ENCODE peak calls at places on chromosomes 2 and 18, in seven cellular contexts. One of them, this sample, is unnamed.
A peak's percentile ranks its signal among the peaks of the same experiment; 100 is the strongest.

GRCh38 chr2:140023291-140023690 is 1243.1 kb upstream of the NXPH2 start:
- DNase-seq in SJSA1: no peak
- DNase-seq in PC-3: no peak
- DNase-seq in A549: no peak
- DNase-seq in RWPE2: no peak
- DNase-seq in CD8-positive, alpha-beta T cell: no peak
- DNase-seq in H9: no peak
- DNase-seq in this sample: no peak

GRCh38 chr2:72211777-72212515 is 64.3 kb upstream of the CYP26B1 start:
- DNase-seq in SJSA1: no peak
- DNase-seq in PC-3: no peak
- DNase-seq in A549: no peak
- DNase-seq in RWPE2: no peak
- DNase-seq in CD8-positive, alpha-beta T cell: no peak
- DNase-seq in H9: no peak
- DNase-seq in this sample: no peak

GRCh38 chr2:232141591-232141990 is 180.1 kb downstream of the DIS3L2 start:
- DNase-seq in SJSA1: no peak
- DNase-seq in PC-3: no peak
- DNase-seq in A549: no peak
- DNase-seq in RWPE2: no peak
- DNase-seq in CD8-positive, alpha-beta T cell: no peak
- DNase-seq in H9: no peak
- DNase-seq in this sample: no peak

GRCh38 chr2:98909381-98910211 is 26.4 kb downstream of the CRACDL start:
- DNase-seq in SJSA1: peak; percentile 28
- DNase-seq in PC-3: peak; percentile 87
- DNase-seq in A549: peak; percentile 24
- DNase-seq in RWPE2: no peak
- DNase-seq in CD8-positive, alpha-beta T cell: no peak
- DNase-seq in H9: peak; percentile 90
- DNase-seq in this sample: peak; percentile 29

GRCh38 chr2:205660521-205661124 is 21.7 kb upstream of the NRP2 start:
- DNase-seq in SJSA1: peak; percentile 63
- DNase-seq in PC-3: peak; percentile 73
- DNase-seq in A549: peak; percentile 27
- DNase-seq in RWPE2: no peak
- DNase-seq in CD8-positive, alpha-beta T cell: no peak
- DNase-seq in H9: no peak
- DNase-seq in this sample: no peak

GRCh38 chr2:197304556-197305011 is 6.0 kb downstream of the ANKRD44 start:
- DNase-seq in SJSA1: no peak
- DNase-seq in PC-3: peak; percentile 29
- DNase-seq in A549: no peak
- DNase-seq in RWPE2: no peak
- DNase-seq in CD8-positive, alpha-beta T cell: no peak
- DNase-seq in H9: no peak
- DNase-seq in this sample: no peak

GRCh38 chr2:182581196-182581935 is 134.7 kb upstream of the DNAJC10 start:
- DNase-seq in SJSA1: no peak
- DNase-seq in PC-3: no peak
- DNase-seq in A549: no peak
- DNase-seq in RWPE2: no peak
- DNase-seq in CD8-positive, alpha-beta T cell: no peak
- DNase-seq in H9: no peak
- DNase-seq in this sample: no peak

GRCh38 chr2:142878061-142878741 is 737 bp downstream of the KYNU start:
- DNase-seq in SJSA1: no peak
- DNase-seq in PC-3: no peak
- DNase-seq in A549: no peak
- DNase-seq in RWPE2: no peak
- DNase-seq in CD8-positive, alpha-beta T cell: no peak
- DNase-seq in H9: no peak
- DNase-seq in this sample: no peak

GRCh38 chr2:127811397-127811860 is 458 bp upstream of the WDR33 start:
- DNase-seq in SJSA1: no peak
- DNase-seq in PC-3: no peak
- DNase-seq in A549: no peak
- DNase-seq in RWPE2: no peak
- DNase-seq in CD8-positive, alpha-beta T cell: no peak
- DNase-seq in H9: no peak
- DNase-seq in this sample: no peak

GRCh38 chr2:25558262-25558661 is 115.1 kb downstream of the DTNB start:
- DNase-seq in SJSA1: no peak
- DNase-seq in PC-3: peak; percentile 62
- DNase-seq in A549: no peak
- DNase-seq in RWPE2: no peak
- DNase-seq in CD8-positive, alpha-beta T cell: peak; percentile 15
- DNase-seq in H9: no peak
- DNase-seq in this sample: no peak

GRCh38 chr2:174787485-174788205 is 23.4 kb upstream of the CHRNA1 start:
- DNase-seq in SJSA1: peak; percentile 99
- DNase-seq in PC-3: no peak
- DNase-seq in A549: peak; percentile 41
- DNase-seq in RWPE2: no peak
- DNase-seq in CD8-positive, alpha-beta T cell: no peak
- DNase-seq in H9: peak; percentile 93
- DNase-seq in this sample: peak; percentile 95

GRCh38 chr2:227509824-227510619 is 38.1 kb downstream of the AGFG1 start:
- DNase-seq in SJSA1: no peak
- DNase-seq in PC-3: peak; percentile 76
- DNase-seq in A549: peak; percentile 42
- DNase-seq in RWPE2: no peak
- DNase-seq in CD8-positive, alpha-beta T cell: no peak
- DNase-seq in H9: no peak
- DNase-seq in this sample: no peak

GRCh38 chr2:9179572-9180201 is 26.9 kb upstream of the ASAP2 start:
- DNase-seq in SJSA1: peak; percentile 88
- DNase-seq in PC-3: peak; percentile 97
- DNase-seq in A549: peak; percentile 74
- DNase-seq in RWPE2: peak; percentile 78
- DNase-seq in CD8-positive, alpha-beta T cell: no peak
- DNase-seq in H9: no peak
- DNase-seq in this sample: no peak

GRCh38 chr2:105274046-105274445 is 32.5 kb downstream of the GPR45 start:
- DNase-seq in SJSA1: no peak
- DNase-seq in PC-3: no peak
- DNase-seq in A549: no peak
- DNase-seq in RWPE2: no peak
- DNase-seq in CD8-positive, alpha-beta T cell: no peak
- DNase-seq in H9: no peak
- DNase-seq in this sample: no peak

GRCh38 chr2:31312898-31313297 is 78.9 kb downstream of the EHD3 start:
- DNase-seq in SJSA1: no peak
- DNase-seq in PC-3: no peak
- DNase-seq in A549: no peak
- DNase-seq in RWPE2: no peak
- DNase-seq in CD8-positive, alpha-beta T cell: no peak
- DNase-seq in H9: no peak
- DNase-seq in this sample: no peak

GRCh38 chr2:20599001-20599600 is 51.8 kb downstream of the HS1BP3 start:
- DNase-seq in SJSA1: no peak
- DNase-seq in PC-3: no peak
- DNase-seq in A549: no peak
- DNase-seq in RWPE2: peak; percentile 41
- DNase-seq in CD8-positive, alpha-beta T cell: no peak
- DNase-seq in H9: no peak
- DNase-seq in this sample: no peak

GRCh38 chr2:121019073-121019472 is 265.9 kb downstream of the TFCP2L1 start:
- DNase-seq in SJSA1: no peak
- DNase-seq in PC-3: no peak
- DNase-seq in A549: no peak
- DNase-seq in RWPE2: no peak
- DNase-seq in CD8-positive, alpha-beta T cell: no peak
- DNase-seq in H9: peak; percentile 73
- DNase-seq in this sample: no peak

GRCh38 chr2:232354069-232354468 is 24.5 kb upstream of the ALPP start:
- DNase-seq in SJSA1: no peak
- DNase-seq in PC-3: no peak
- DNase-seq in A549: no peak
- DNase-seq in RWPE2: peak; percentile 30
- DNase-seq in CD8-positive, alpha-beta T cell: no peak
- DNase-seq in H9: no peak
- DNase-seq in this sample: no peak

GRCh38 chr2:201992960-201993359 is 40.7 kb upstream of the FZD7 start:
- DNase-seq in SJSA1: no peak
- DNase-seq in PC-3: no peak
- DNase-seq in A549: no peak
- DNase-seq in RWPE2: no peak
- DNase-seq in CD8-positive, alpha-beta T cell: no peak
- DNase-seq in H9: no peak
- DNase-seq in this sample: no peak

GRCh38 chr18:22046473-22046872 is 122.9 kb upstream of the GATA6 start:
- DNase-seq in SJSA1: no peak
- DNase-seq in PC-3: no peak
- DNase-seq in A549: no peak
- DNase-seq in RWPE2: no peak
- DNase-seq in CD8-positive, alpha-beta T cell: no peak
- DNase-seq in H9: no peak
- DNase-seq in this sample: no peak

GRCh38 chr18:22045221-22045918 is 124.0 kb upstream of the GATA6 start:
- DNase-seq in SJSA1: no peak
- DNase-seq in PC-3: no peak
- DNase-seq in A549: no peak
- DNase-seq in RWPE2: no peak
- DNase-seq in CD8-positive, alpha-beta T cell: no peak
- DNase-seq in H9: no peak
- DNase-seq in this sample: no peak

GRCh38 chr18:22044474-22045220 is 124.7 kb upstream of the GATA6 start:
- DNase-seq in SJSA1: no peak
- DNase-seq in PC-3: peak; percentile 55
- DNase-seq in A549: no peak
- DNase-seq in RWPE2: no peak
- DNase-seq in CD8-positive, alpha-beta T cell: no peak
- DNase-seq in H9: no peak
- DNase-seq in this sample: no peak

GRCh38 chr18:22043837-22044236 is 125.6 kb upstream of the GATA6 start:
- DNase-seq in SJSA1: no peak
- DNase-seq in PC-3: no peak
- DNase-seq in A549: no peak
- DNase-seq in RWPE2: no peak
- DNase-seq in CD8-positive, alpha-beta T cell: no peak
- DNase-seq in H9: no peak
- DNase-seq in this sample: no peak

DNA sequence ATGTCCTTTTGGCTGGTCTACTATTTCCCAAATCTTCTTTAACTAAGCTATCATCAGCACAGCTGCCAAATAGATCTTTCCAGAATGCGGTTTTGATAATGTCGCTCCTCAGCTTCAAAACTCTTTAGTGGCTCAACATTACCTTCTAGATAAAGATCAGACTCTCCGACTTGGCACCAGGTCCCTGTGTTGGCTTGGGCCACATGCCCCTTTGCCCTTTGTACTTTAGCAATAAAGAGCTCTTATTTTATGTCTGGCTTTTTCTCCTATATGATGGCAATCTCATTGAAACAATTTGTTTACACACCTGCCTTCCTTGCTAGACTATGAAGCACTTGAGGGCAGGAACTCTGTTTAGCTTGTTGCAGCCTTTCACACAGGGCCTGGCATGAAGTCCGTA is 128.9 kb upstream of the GATA6 start:
- DNase-seq in SJSA1: no peak
- DNase-seq in PC-3: no peak
- DNase-seq in A549: no peak
- DNase-seq in RWPE2: no peak
- DNase-seq in CD8-positive, alpha-beta T cell: no peak
- DNase-seq in H9: no peak
- DNase-seq in this sample: no peak
- H3K4me1 ChIP-seq in SJSA1: no peaks in the 10 kb centered on the region
- H3K4me1 ChIP-seq in PC-3: peaks cover 17% of the 10 kb centered on the region
- H3K4me1 ChIP-seq in A549: peaks cover 4% of the 10 kb centered on the region
- H3K4me1 ChIP-seq in RWPE2: no peaks in the 10 kb centered on the region
- H3K4me1 ChIP-seq in CD8-positive, alpha-beta T cell: no peaks in the 10 kb centered on the region
- H3K4me1 ChIP-seq in H9: no peaks in the 10 kb centered on the region
- H3K4me1 ChIP-seq in this sample: no peaks in the 10 kb centered on the region

GRCh38 chr18:23453657-23454011 is 547 bp downstream of the RIOK3 start:
- DNase-seq in SJSA1: no peak
- DNase-seq in PC-3: peak; percentile 65
- DNase-seq in A549: peak; percentile 31
- DNase-seq in RWPE2: no peak
- DNase-seq in CD8-positive, alpha-beta T cell: no peak
- DNase-seq in H9: no peak
- DNase-seq in this sample: no peak

GRCh38 chr18:23460285-23461273 is 7.5 kb downstream of the RIOK3 start:
- DNase-seq in SJSA1: no peak
- DNase-seq in PC-3: no peak
- DNase-seq in A549: no peak
- DNase-seq in RWPE2: no peak
- DNase-seq in CD8-positive, alpha-beta T cell: no peak
- DNase-seq in H9: no peak
- DNase-seq in this sample: no peak

GRCh38 chr18:23459530-23459921 is 6.4 kb downstream of the RIOK3 start:
- DNase-seq in SJSA1: no peak
- DNase-seq in PC-3: no peak
- DNase-seq in A549: no peak
- DNase-seq in RWPE2: no peak
- DNase-seq in CD8-positive, alpha-beta T cell: no peak
- DNase-seq in H9: no peak
- DNase-seq in this sample: no peak

GRCh38 chr18:23458830-23459529 is 5.9 kb downstream of the RIOK3 start:
- DNase-seq in SJSA1: no peak
- DNase-seq in PC-3: no peak
- DNase-seq in A549: no peak
- DNase-seq in RWPE2: no peak
- DNase-seq in CD8-positive, alpha-beta T cell: no peak
- DNase-seq in H9: no peak
- DNase-seq in this sample: no peak

DNA sequence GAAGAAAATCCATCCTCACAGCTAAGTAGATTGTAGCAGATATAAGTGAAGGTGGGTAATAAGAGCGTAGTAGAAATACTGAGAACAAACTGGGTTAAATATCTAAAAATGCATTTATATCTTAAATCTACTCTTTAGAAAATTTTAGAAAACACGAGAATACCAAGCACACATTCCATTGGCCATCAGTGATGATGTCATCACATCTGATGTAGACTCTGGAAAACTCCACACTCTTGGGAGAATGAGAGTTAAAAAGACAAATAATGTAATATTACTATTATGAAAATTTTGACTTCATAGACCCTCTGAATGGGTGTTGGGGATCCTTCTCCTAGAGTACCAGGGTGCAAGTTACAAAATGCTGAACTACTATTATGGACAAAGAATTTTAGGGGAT is 3.7 kb downstream of the RIOK3 start:
- DNase-seq in SJSA1: no peak
- DNase-seq in PC-3: no peak
- DNase-seq in A549: no peak
- DNase-seq in RWPE2: no peak
- DNase-seq in CD8-positive, alpha-beta T cell: no peak
- DNase-seq in H9: no peak
- DNase-seq in this sample: no peak
- H3K4me1 ChIP-seq in SJSA1: peaks cover 14% of the 10 kb centered on the region
- H3K4me1 ChIP-seq in PC-3: peaks cover 19% of the 10 kb centered on the region
- H3K4me1 ChIP-seq in A549: peaks cover 40% of the 10 kb centered on the region
- H3K4me1 ChIP-seq in RWPE2: peaks cover 22% of the 10 kb centered on the region
- H3K4me1 ChIP-seq in CD8-positive, alpha-beta T cell: peaks cover 66% of the 10 kb centered on the region
- H3K4me1 ChIP-seq in H9: no peaks in the 10 kb centered on the region
- H3K4me1 ChIP-seq in this sample: no peaks in the 10 kb centered on the region

GRCh38 chr2:218291934-218292699 is at the start of gene TMBIM1:
- DNase-seq in SJSA1: peak; percentile 65
- DNase-seq in PC-3: peak; percentile 50
- DNase-seq in A549: peak; percentile 69
- DNase-seq in RWPE2: no peak
- DNase-seq in CD8-positive, alpha-beta T cell: peak; percentile 79
- DNase-seq in H9: peak; percentile 74
- DNase-seq in this sample: no peak
- H3K4me1 ChIP-seq in SJSA1: peaks cover 32% of the 10 kb centered on the region
- H3K4me1 ChIP-seq in PC-3: peaks cover 53% of the 10 kb centered on the region
- H3K4me1 ChIP-seq in A549: peaks cover 40% of the 10 kb centered on the region
- H3K4me1 ChIP-seq in RWPE2: peaks cover 60% of the 10 kb centered on the region
- H3K4me1 ChIP-seq in CD8-positive, alpha-beta T cell: peaks cover 52% of the 10 kb centered on the region
- H3K4me1 ChIP-seq in H9: peaks cover 2% of the 10 kb centered on the region
- H3K4me1 ChIP-seq in this sample: peaks cover 2% of the 10 kb centered on the region

GRCh38 chr2:237691200-237691907 is 64.0 kb downstream of the LRRFIP1 start:
- DNase-seq in SJSA1: no peak
- DNase-seq in PC-3: peak; percentile 24
- DNase-seq in A549: peak; percentile 38
- DNase-seq in RWPE2: no peak
- DNase-seq in CD8-positive, alpha-beta T cell: no peak
- DNase-seq in H9: peak; percentile 51
- DNase-seq in this sample: no peak
- H3K4me1 ChIP-seq in SJSA1: peaks cover 71% of the 10 kb centered on the region
- H3K4me1 ChIP-seq in PC-3: peaks cover 68% of the 10 kb centered on the region
- H3K4me1 ChIP-seq in A549: peaks cover 55% of the 10 kb centered on the region
- H3K4me1 ChIP-seq in RWPE2: peaks cover 44% of the 10 kb centered on the region
- H3K4me1 ChIP-seq in CD8-positive, alpha-beta T cell: peaks cover 72% of the 10 kb centered on the region
- H3K4me1 ChIP-seq in H9: peaks cover 8% of the 10 kb centered on the region
- H3K4me1 ChIP-seq in this sample: peaks cover 11% of the 10 kb centered on the region

This sample was measured in iPS DF 6.9.